ENCODE peak calls at places on chromosomes 2 and 18, in six cellular contexts. O is effector memory CD4-positive, alpha-beta T cell; U is PC-3; J is HCT116; G is iPS DF 6.9; A is transverse colon. E is an unnamed sample. For H3K4me1 and H3K36me3, the result is how much of the 10 kb centered on the place peaks cover.

GRCh38 chr18:54743596-54743995 is 84.7 kb upstream of the RAB27B start:
- DNase-seq in O (no peak), U (no peak), J (no peak), G (no peak), A (no peak), E (no peak)

GRCh38 chr2:133802366-133802765 is 234.1 kb upstream of the NCKAP5 start:
- DNase-seq in O (no peak), U (no peak), J (no peak), G (no peak), A (no peak), E (no peak)

GRCh38 chr2:67065046-67065445 is 332.1 kb upstream of the ETAA1 start:
- DNase-seq in O (no peak), U (no peak), J (no peak), G (no peak), A (no peak), E (no peak)

GRCh38 chr2:153770359-153770991 is 101.2 kb upstream of the GALNT13 start:
- DNase-seq in O (no peak), U (peak), J (peak), G (peak), A (no peak), E (no peak)

GRCh38 chr2:169761251-169761969 is 27.8 kb downstream of the KLHL23 start:
- DNase-seq in O (no peak), U (no peak), J (no peak), G (no peak), A (no peak), E (no peak)

GRCh38 chr18:22335644-22336275 is 82.0 kb downstream of the CTAGE1 start:
- DNase-seq in O (no peak), U (no peak), J (no peak), G (no peak), A (peak), E (no peak)

GRCh38 chr2:208033701-208034502 is 8.6 kb upstream of the PLEKHM3 start:
- DNase-seq in O (no peak), U (peak), J (peak), G (peak), A (peak), E (no peak)

GRCh38 chr2:240996834-240997140 is 1.6 kb upstream of the SNED1 start:
- DNase-seq in O (no peak), U (no peak), J (no peak), G (no peak), A (no peak), E (no peak)

GRCh38 chr2:5696741-5697521 is 4.7 kb downstream of the SOX11 start:
- DNase-seq in O (no peak), U (no peak), J (no peak), G (no peak), A (no peak), E (no peak)

GRCh38 chr2:12828932-12829331 is 112.2 kb downstream of the TRIB2 start:
- DNase-seq in O (no peak), U (no peak), J (no peak), G (peak), A (no peak), E (no peak)

GRCh38 chr2:215367647-215368492 is 56.0 kb downstream of the ATIC start:
- DNase-seq in O (no peak), U (no peak), J (no peak), G (no peak), A (no peak), E (no peak)

GRCh38 chr2:42072349-42073118 is 24.7 kb downstream of the PKDCC start:
- DNase-seq in O (no peak), U (no peak), J (no peak), G (no peak), A (peak), E (no peak)

GRCh38 chr2:3262437-3263388 is 114.9 kb downstream of the EIPR1 start:
- DNase-seq in O (no peak), U (no peak), J (no peak), G (no peak), A (no peak), E (no peak)

GRCh38 chr18:29651121-29651675 is 1391.3 kb downstream of the DSC3 start:
- DNase-seq in O (no peak), U (peak), J (no peak), G (no peak), A (no peak), E (no peak)

GRCh38 chr18:49070552-49070951 is 119.8 kb upstream of the SMAD7 start:
- DNase-seq in O (no peak), U (no peak), J (no peak), G (no peak), A (no peak), E (no peak)

GRCh38 chr2:55949211-55949610 is 25.6 kb upstream of the EFEMP1 start:
- DNase-seq in O (no peak), U (no peak), J (no peak), G (no peak), A (no peak), E (no peak)

GRCh38 chr2:165281387-165281786 is 42.2 kb downstream of the SCN2A start:
- DNase-seq in O (no peak), U (no peak), J (no peak), G (no peak), A (no peak), E (no peak)

GRCh38 chr18:78607221-78607620 is 372.4 kb upstream of the SALL3 start:
- DNase-seq in O (no peak), U (no peak), J (no peak), G (no peak), A (no peak), E (no peak)

GRCh38 chr2:85662899-85663683 is 4.9 kb downstream of the SFTPB start:
- DNase-seq in O (no peak), U (peak), J (peak), G (no peak), A (no peak), E (no peak)

GRCh38 chr2:84901593-84902120 is 3.8 kb upstream of the TMSB10 start:
- DNase-seq in O (no peak), U (no peak), J (no peak), G (no peak), A (no peak), E (no peak)

GRCh38 chr2:3780477-3781402 is 77.4 kb downstream of the DCDC2C start:
- DNase-seq in O (peak), U (peak), J (peak), G (peak), A (peak), E (no peak)

GRCh38 chr2:64692401-64692800 is 38.7 kb upstream of the SERTAD2 start:
- DNase-seq in O (no peak), U (peak), J (no peak), G (no peak), A (no peak), E (no peak)

GRCh38 chr2:120014231-120014990 is 1.5 kb downstream of the EPB41L5 start:
- DNase-seq in O (no peak), U (no peak), J (no peak), G (no peak), A (no peak), E (no peak)

GRCh38 chr2:161332568-161332967 is 24.3 kb downstream of the PSMD14 start:
- DNase-seq in O (no peak), U (no peak), J (no peak), G (no peak), A (no peak), E (no peak)

GRCh38 chr2:170462433-170463205 is 252.5 kb upstream of the SP5 start:
- DNase-seq in O (no peak), U (no peak), J (no peak), G (no peak), A (no peak), E (no peak)

GRCh38 chr2:164841719-164842623 is at the start of gene COBLL1:
- DNase-seq in O (no peak), U (peak), J (peak), G (peak), A (peak), E (peak)

GRCh38 chr2:1640301-1641135 is 103.8 kb downstream of the PXDN start:
- DNase-seq in O (no peak), U (no peak), J (no peak), G (no peak), A (peak), E (no peak)

GRCh38 chr2:12155308-12156061 is 409.1 kb downstream of the LPIN1 start:
- DNase-seq in O (no peak), U (peak), J (peak), G (no peak), A (no peak), E (no peak)

GRCh38 chr2:213816583-213816982 is 532.3 kb downstream of the SPAG16 start:
- DNase-seq in O (no peak), U (no peak), J (no peak), G (no peak), A (no peak), E (no peak)

GRCh38 chr18:58223717-58224424 is 179.8 kb downstream of the NEDD4L start:
- DNase-seq in O (no peak), U (peak), J (peak), G (no peak), A (peak), E (no peak)

GRCh38 chr2:96342085-96342484 is 6.5 kb downstream of the NCAPH start:
- DNase-seq in O (peak), U (peak), J (no peak), G (no peak), A (no peak), E (peak)

GRCh38 chr2:17522303-17522702 is 4.1 kb upstream of the RAD51AP2 start:
- DNase-seq in O (no peak), U (no peak), J (no peak), G (no peak), A (no peak), E (no peak)

GRCh38 chr2:46298522-46299351 is 1.5 kb downstream of the EPAS1 start:
- DNase-seq in O (no peak), U (peak), J (no peak), G (no peak), A (peak), E (no peak)

GRCh38 chr2:127128508-127128907 is 21.6 kb upstream of the BIN1 start:
- DNase-seq in O (no peak), U (no peak), J (peak), G (peak), A (peak), E (peak)

GRCh38 chr2:70111752-70112591 is 24.7 kb downstream of the PCBP1 start:
- DNase-seq in O (no peak), U (no peak), J (no peak), G (no peak), A (no peak), E (no peak)

GRCh38 chr18:13337369-13337768 is 118.8 kb downstream of the LDLRAD4 start:
- DNase-seq in O (no peak), U (no peak), J (no peak), G (no peak), A (no peak), E (no peak)

GRCh38 chr2:172845008-172845670 is 109.5 kb downstream of the RAPGEF4 start:
- DNase-seq in O (no peak), U (no peak), J (no peak), G (no peak), A (no peak), E (no peak)

GRCh38 chr2:54577035-54577434 is 120.9 kb downstream of the SPTBN1 start:
- DNase-seq in O (no peak), U (no peak), J (no peak), G (no peak), A (no peak), E (no peak)
- H3K4me1 ChIP-seq in O (half or more), U (half or more), J (under half), G (under half), A (half or more), E (half or more)

DNA sequence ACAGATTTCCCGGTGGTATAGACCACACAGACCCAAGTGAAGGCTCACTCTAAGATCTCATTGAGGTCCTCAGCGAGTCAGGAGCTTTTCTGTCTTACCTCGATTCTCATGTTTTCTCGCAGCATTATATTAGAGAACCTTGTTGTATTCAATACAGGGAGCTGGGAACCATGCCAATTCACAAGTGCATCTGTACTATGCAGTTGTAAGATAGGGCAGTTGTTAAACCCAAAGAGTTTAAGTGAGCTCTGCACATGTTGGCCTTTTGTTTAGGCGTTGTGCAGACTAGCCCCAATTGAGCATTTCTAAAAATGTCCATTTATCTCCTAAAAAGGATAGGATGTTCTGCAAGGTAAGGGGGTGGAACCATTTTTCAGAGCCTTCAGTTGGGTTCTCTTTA is 59.6 kb downstream of the FEZ2 start:
- DNase-seq in O (no peak), U (no peak), J (no peak), G (no peak), A (no peak), E (no peak)
- H3K36me3 ChIP-seq in O (under half), U (under half), J (under half), G (under half), A (under half), E (under half)

GRCh38 chr2:98763209-98763951 is 32.4 kb upstream of the MGAT4A start:
- DNase-seq in O (no peak), U (no peak), J (no peak), G (no peak), A (no peak), E (no peak)
- H3K4me1 ChIP-seq in O (half or more), U (under half), J (under half), G (under half), A (under half), E (half or more)

GRCh38 chr2:33108483-33109443 is 162.0 kb downstream of the LTBP1 start:
- DNase-seq in O (no peak), U (no peak), J (no peak), G (no peak), A (no peak), E (no peak)
- H3K36me3 ChIP-seq in O (under half), U (under half), J (under half), G (under half), A (under half), E (under half)

GRCh38 chr18:63135101-63135500 is 184.5 kb downstream of the BCL2 start:
- DNase-seq in O (no peak), U (no peak), J (no peak), G (no peak), A (no peak), E (no peak)

GRCh38 chr18:63140997-63141776 is 178.4 kb downstream of the BCL2 start:
- DNase-seq in O (no peak), U (no peak), J (no peak), G (no peak), A (no peak), E (no peak)

GRCh38 chr18:63138469-63139340 is 180.9 kb downstream of the BCL2 start:
- DNase-seq in O (no peak), U (no peak), J (no peak), G (peak), A (peak), E (no peak)

GRCh38 chr18:63140038-63140450 is 179.5 kb downstream of the BCL2 start:
- DNase-seq in O (no peak), U (no peak), J (no peak), G (no peak), A (no peak), E (no peak)

GRCh38 chr18:63137999-63138448 is 181.5 kb downstream of the BCL2 start:
- DNase-seq in O (peak), U (no peak), J (no peak), G (no peak), A (no peak), E (peak)
- H3K4me1 ChIP-seq in O (under half), U (under half), J (under half), G (under half), A (under half), E (under half)

GRCh38 chr2:24832991-24833671 is 39.9 kb downstream of the CENPO start:
- DNase-seq in O (no peak), U (no peak), J (no peak), G (no peak), A (no peak), E (no peak)

GRCh38 chr2:24836206-24836605 is 43.0 kb downstream of the CENPO start:
- DNase-seq in O (no peak), U (no peak), J (no peak), G (no peak), A (no peak), E (no peak)

GRCh38 chr2:24833821-24834732 is 40.9 kb downstream of the CENPO start:
- DNase-seq in O (no peak), U (no peak), J (no peak), G (no peak), A (no peak), E (no peak)

GRCh38 chr2:24836706-24837105 is 43.5 kb downstream of the CENPO start:
- DNase-seq in O (no peak), U (no peak), J (no peak), G (no peak), A (no peak), E (no peak)

DNA sequence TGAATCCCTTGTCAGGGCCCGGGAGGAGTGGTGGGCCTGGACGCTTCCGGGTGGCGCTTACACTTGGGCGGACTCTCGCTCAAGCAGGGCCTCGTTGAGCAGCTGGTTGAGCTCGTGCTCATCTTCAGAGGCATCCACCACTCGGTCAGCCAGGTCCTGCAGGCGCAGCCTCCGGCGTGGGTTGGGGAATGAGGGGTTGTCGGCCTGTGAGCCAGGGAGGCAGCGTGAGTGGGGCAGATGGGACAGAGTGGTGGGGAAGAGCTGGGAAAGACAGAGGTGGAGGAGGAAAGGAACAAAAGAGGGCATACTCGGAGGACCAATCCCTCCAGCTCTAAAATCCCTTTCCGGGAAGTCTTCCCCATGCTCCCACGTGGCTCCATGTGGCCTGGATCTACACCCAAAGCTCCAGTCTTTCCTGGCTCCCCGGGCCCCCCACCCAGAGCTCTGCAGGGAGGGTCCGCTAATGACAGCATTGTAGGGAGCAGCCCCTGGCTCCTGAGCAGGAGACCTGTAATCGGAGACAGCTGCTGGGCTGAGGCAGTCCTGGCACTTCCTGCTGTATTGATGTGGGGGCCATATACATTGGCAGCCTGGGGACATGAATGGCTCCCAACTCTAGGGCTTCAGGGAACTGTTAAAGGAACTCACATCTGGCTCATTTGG is 41.6 kb downstream of the CENPO start:
- DNase-seq in O (no peak), U (no peak), J (no peak), G (no peak), A (no peak), E (no peak)
- H3K36me3 ChIP-seq in O (under half), U (under half), J (under half), G (under half), A (under half), E (under half)

GRCh38 chr2:236959036-236959435 is 126.7 kb upstream of the COPS8 start:
- DNase-seq in O (no peak), U (no peak), J (no peak), G (no peak), A (no peak), E (no peak)

GRCh38 chr2:236959876-236960275 is 125.8 kb upstream of the COPS8 start:
- DNase-seq in O (no peak), U (no peak), J (no peak), G (no peak), A (no peak), E (no peak)

GRCh38 chr2:236962816-236963215 is 122.9 kb upstream of the COPS8 start:
- DNase-seq in O (no peak), U (no peak), J (no peak), G (no peak), A (no peak), E (no peak)

GRCh38 chr2:236963631-236964030 is 122.1 kb upstream of the COPS8 start:
- DNase-seq in O (no peak), U (no peak), J (no peak), G (no peak), A (no peak), E (no peak)

DNA sequence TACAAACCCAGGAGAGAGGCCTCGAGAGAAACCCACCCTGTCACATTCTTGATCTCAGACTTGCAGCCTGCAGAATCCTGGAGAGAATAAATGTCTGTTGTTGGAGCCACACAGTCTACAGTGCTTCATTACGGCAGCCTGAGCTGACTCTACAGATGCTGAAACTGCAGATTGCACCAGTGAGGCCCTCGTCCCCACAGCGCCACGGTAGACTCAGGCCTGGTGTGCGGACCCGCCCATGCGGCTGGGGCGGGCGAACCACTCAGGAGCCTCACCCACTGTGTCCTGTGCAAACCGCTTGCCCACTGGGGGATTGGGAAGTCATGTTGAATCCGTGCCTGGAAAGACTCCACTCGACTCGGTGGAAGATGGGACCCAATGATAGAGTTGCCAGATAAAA is 125.2 kb upstream of the COPS8 start:
- DNase-seq in O (no peak), U (no peak), J (no peak), G (no peak), A (no peak), E (no peak)
- H3K4me1 ChIP-seq in O (under half), U (under half), J (under half), G (under half), A (under half), E (under half)

GRCh38 chr2:228652366-228652765 is 470.9 kb upstream of the SPHKAP start:
- DNase-seq in O (no peak), U (peak), J (no peak), G (no peak), A (no peak), E (no peak)
- H3K36me3 ChIP-seq in O (under half), U (under half), J (under half), G (under half), A (under half), E (under half)

GRCh38 chr18:79889569-79889968 is 61.9 kb downstream of the SLC66A2 start:
- DNase-seq in O (no peak), U (no peak), J (no peak), G (no peak), A (no peak), E (no peak)

GRCh38 chr18:79884963-79885728 is 66.3 kb downstream of the SLC66A2 start:
- DNase-seq in O (no peak), U (no peak), J (no peak), G (no peak), A (no peak), E (peak)

GRCh38 chr18:79888016-79888415 is 63.4 kb downstream of the SLC66A2 start:
- DNase-seq in O (no peak), U (no peak), J (no peak), G (no peak), A (no peak), E (no peak)

GRCh38 chr18:79887181-79888000 is 64.1 kb downstream of the SLC66A2 start:
- DNase-seq in O (no peak), U (no peak), J (no peak), G (no peak), A (no peak), E (peak)

DNA sequence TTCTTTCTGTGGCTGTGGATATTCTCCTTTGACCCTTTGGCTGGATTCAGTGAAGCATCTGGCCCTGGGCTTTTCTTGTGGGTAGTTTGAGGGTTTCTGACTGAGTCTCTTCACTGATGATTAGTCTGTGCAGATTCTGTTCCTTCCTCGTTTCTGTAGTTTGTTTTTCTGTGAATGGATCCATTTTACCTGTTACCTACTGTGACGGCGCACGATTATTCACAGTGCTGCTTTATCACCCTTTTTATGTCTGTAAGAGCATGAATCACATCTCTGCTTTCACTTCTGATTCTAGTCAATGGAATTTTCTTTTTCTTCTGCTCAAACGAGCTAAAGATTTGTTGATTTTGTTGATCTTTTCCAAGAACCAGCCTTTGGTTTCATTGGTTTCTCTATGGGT is 60.8 kb downstream of the SLC66A2 start:
- DNase-seq in O (no peak), U (no peak), J (no peak), G (no peak), A (no peak), E (no peak)
- H3K4me1 ChIP-seq in O (under half), U (under half), J (under half), G (under half), A (under half), E (under half)

E was measured in CD8-positive, alpha-beta T cell.